ENCODE peak calls at places on chromosomes 3 and 15, in nine cellular contexts. X is ELR; V is stimulated activated CD8-positive, alpha-beta memory T cell treated with anti-CD3 and anti-CD28 coated beads, Interleukin-4, amount 100 ng/mL, for 24 hours; K is IMR-90; R is GM19239; H is CD8-positive, alpha-beta memory T cell; G is cardiac muscle cell; S is SW480; I is GM18507. D is an unnamed sample.
A peak's percentile ranks its signal among the peaks of the same experiment; 100 is the strongest.

GRCh38 chr3:107392549-107393165 is 15.4 kb downstream of the CCDC54 start:
- DNase-seq in X (peak; percentile 76), V (no peak), K (peak; percentile 66), R (no peak), H (no peak), G (no peak), S (no peak), I (no peak), D (no peak)

GRCh38 chr3:52020796-52021195 is 25.1 kb upstream of the RPL29 start:
- DNase-seq in X (no peak), V (no peak), K (no peak), R (no peak), H (no peak), G (no peak), S (no peak), I (no peak), D (no peak)

GRCh38 chr3:159263750-159264561 is 462.1 kb downstream of the MFSD1 start:
- DNase-seq in X (peak; percentile 77), V (no peak), K (peak; percentile 46), R (no peak), H (no peak), G (peak; percentile 57), S (peak; percentile 42), I (no peak), D (no peak)

GRCh38 chr15:79977431-79977940 is 6.5 kb upstream of the BCL2A1 start:
- DNase-seq in X (no peak), V (no peak), K (peak; percentile 33), R (no peak), H (no peak), G (no peak), S (no peak), I (no peak), D (no peak)

GRCh38 chr15:42159381-42160015 is 3.1 kb upstream of the PLA2G4F start:
- DNase-seq in X (no peak), V (no peak), K (no peak), R (no peak), H (no peak), G (peak; percentile 53), S (no peak), I (no peak), D (no peak)

GRCh38 chr3:28674212-28674611 is 325.6 kb upstream of the AZI2 start:
- DNase-seq in X (no peak), V (no peak), K (no peak), R (no peak), H (no peak), G (no peak), S (no peak), I (no peak), D (no peak)

GRCh38 chr15:85125056-85125661 is 143.5 kb downstream of the PDE8A start:
- DNase-seq in X (peak; percentile 71), V (no peak), K (peak; percentile 57), R (no peak), H (no peak), G (no peak), S (peak; percentile 37), I (no peak), D (no peak)

GRCh38 chr3:124860599-124860998 is 26.6 kb downstream of the ITGB5 start:
- DNase-seq in X (peak; percentile 98), V (no peak), K (peak; percentile 96), R (no peak), H (no peak), G (no peak), S (peak; percentile 81), I (no peak), D (no peak)

GRCh38 chr3:187000711-187001151 is 70.4 kb downstream of the ST6GAL1 start:
- DNase-seq in X (no peak), V (no peak), K (no peak), R (no peak), H (no peak), G (no peak), S (no peak), I (no peak), D (no peak)

GRCh38 chr3:126545544-126545943 is 13.2 kb downstream of the C3orf22 start:
- DNase-seq in X (no peak), V (no peak), K (no peak), R (no peak), H (no peak), G (no peak), S (no peak), I (no peak), D (no peak)

GRCh38 chr3:12898980-12899755 is 57.8 kb upstream of the RPL32 start:
- DNase-seq in X (no peak), V (no peak), K (no peak), R (no peak), H (no peak), G (no peak), S (no peak), I (no peak), D (no peak)

GRCh38 chr15:88401972-88402656 is 65.1 kb downstream of the MRPL46 start:
- DNase-seq in X (no peak), V (no peak), K (no peak), R (no peak), H (no peak), G (peak; percentile 47), S (no peak), I (no peak), D (no peak)

GRCh38 chr15:73051402-73051810 is 857 bp upstream of the NEO1 start:
- DNase-seq in X (no peak), V (no peak), K (no peak), R (peak; percentile 12), H (no peak), G (no peak), S (peak; percentile 29), I (no peak), D (no peak)

D was measured in activated CD4-positive, CD25-positive, alpha-beta regulatory T cell.